ENCODE peak calls at places on chromosomes 11 and 22, in nine cellular contexts. One of them, this sample, is unnamed.
A peak's percentile ranks its signal among the peaks of the same experiment; 100 is the strongest.

GRCh38 chr11:31823372-31824371 is 12.6 kb upstream of the PAX6 start:
- DNase-seq in AG10803: no peak
- DNase-seq in AG20443: no peak
- DNase-seq in stimulated activated CD4-positive, alpha-beta T cell treated with anti-CD3 and anti-CD28 coated beads, Interleukin-1b, Interleukin-23, amount 100 ng/mL, for 4 hours: no peak
- DNase-seq in kidney epithelial cell: no peak
- DNase-seq in WTC11: no peak
- DNase-seq in neuronal stem cell: no peak
- DNase-seq in iPS-NIHi11: no peak
- DNase-seq in stimulated activated effector memory CD8-positive, alpha-beta T cell treated with anti-CD3 and anti-CD28 coated beads, Interleukin-12 subunit alpha, Interleukin-12 subunit beta, amount 100 ng/mL, for 72 hours: no peak
- DNase-seq in this sample: no peak

GRCh38 chr22:49289822-49290221 is 537.9 kb downstream of the BRD1 start:
- DNase-seq in AG10803: no peak
- DNase-seq in AG20443: no peak
- DNase-seq in stimulated activated CD4-positive, alpha-beta T cell treated with anti-CD3 and anti-CD28 coated beads, Interleukin-1b, Interleukin-23, amount 100 ng/mL, for 4 hours: no peak
- DNase-seq in kidney epithelial cell: no peak
- DNase-seq in WTC11: no peak
- DNase-seq in neuronal stem cell: no peak
- DNase-seq in iPS-NIHi11: no peak
- DNase-seq in stimulated activated effector memory CD8-positive, alpha-beta T cell treated with anti-CD3 and anti-CD28 coated beads, Interleukin-12 subunit alpha, Interleukin-12 subunit beta, amount 100 ng/mL, for 72 hours: no peak
- DNase-seq in this sample: no peak

GRCh38 chr11:120172054-120172881 is 34.4 kb upstream of the TRIM29 start:
- DNase-seq in AG10803: peak; percentile 55
- DNase-seq in AG20443: peak; percentile 89
- DNase-seq in stimulated activated CD4-positive, alpha-beta T cell treated with anti-CD3 and anti-CD28 coated beads, Interleukin-1b, Interleukin-23, amount 100 ng/mL, for 4 hours: peak; percentile 35
- DNase-seq in kidney epithelial cell: no peak
- DNase-seq in WTC11: peak; percentile 82
- DNase-seq in neuronal stem cell: peak; percentile 56
- DNase-seq in iPS-NIHi11: peak; percentile 81
- DNase-seq in stimulated activated effector memory CD8-positive, alpha-beta T cell treated with anti-CD3 and anti-CD28 coated beads, Interleukin-12 subunit alpha, Interleukin-12 subunit beta, amount 100 ng/mL, for 72 hours: peak; percentile 16
- DNase-seq in this sample: peak; percentile 86

GRCh38 chr11:2794419-2794795 is 91.2 kb downstream of the CDKN1C start:
- DNase-seq in AG10803: no peak
- DNase-seq in AG20443: no peak
- DNase-seq in stimulated activated CD4-positive, alpha-beta T cell treated with anti-CD3 and anti-CD28 coated beads, Interleukin-1b, Interleukin-23, amount 100 ng/mL, for 4 hours: no peak
- DNase-seq in kidney epithelial cell: no peak
- DNase-seq in WTC11: peak; percentile 4
- DNase-seq in neuronal stem cell: no peak
- DNase-seq in iPS-NIHi11: no peak
- DNase-seq in stimulated activated effector memory CD8-positive, alpha-beta T cell treated with anti-CD3 and anti-CD28 coated beads, Interleukin-12 subunit alpha, Interleukin-12 subunit beta, amount 100 ng/mL, for 72 hours: no peak
- DNase-seq in this sample: no peak

GRCh38 chr22:35781898-35782297 is 64.2 kb downstream of the APOL5 start:
- DNase-seq in AG10803: no peak
- DNase-seq in AG20443: no peak
- DNase-seq in stimulated activated CD4-positive, alpha-beta T cell treated with anti-CD3 and anti-CD28 coated beads, Interleukin-1b, Interleukin-23, amount 100 ng/mL, for 4 hours: no peak
- DNase-seq in kidney epithelial cell: no peak
- DNase-seq in WTC11: no peak
- DNase-seq in neuronal stem cell: no peak
- DNase-seq in iPS-NIHi11: no peak
- DNase-seq in stimulated activated effector memory CD8-positive, alpha-beta T cell treated with anti-CD3 and anti-CD28 coated beads, Interleukin-12 subunit alpha, Interleukin-12 subunit beta, amount 100 ng/mL, for 72 hours: no peak
- DNase-seq in this sample: no peak

GRCh38 chr11:48058777-48059176 is 78.4 kb downstream of the PTPRJ start:
- DNase-seq in AG10803: no peak
- DNase-seq in AG20443: no peak
- DNase-seq in stimulated activated CD4-positive, alpha-beta T cell treated with anti-CD3 and anti-CD28 coated beads, Interleukin-1b, Interleukin-23, amount 100 ng/mL, for 4 hours: no peak
- DNase-seq in kidney epithelial cell: no peak
- DNase-seq in WTC11: no peak
- DNase-seq in neuronal stem cell: no peak
- DNase-seq in iPS-NIHi11: no peak
- DNase-seq in stimulated activated effector memory CD8-positive, alpha-beta T cell treated with anti-CD3 and anti-CD28 coated beads, Interleukin-12 subunit alpha, Interleukin-12 subunit beta, amount 100 ng/mL, for 72 hours: no peak
- DNase-seq in this sample: no peak

GRCh38 chr11:64757549-64758329 is 2.0 kb downstream of the PYGM start:
- DNase-seq in AG10803: no peak
- DNase-seq in AG20443: no peak
- DNase-seq in stimulated activated CD4-positive, alpha-beta T cell treated with anti-CD3 and anti-CD28 coated beads, Interleukin-1b, Interleukin-23, amount 100 ng/mL, for 4 hours: no peak
- DNase-seq in kidney epithelial cell: no peak
- DNase-seq in WTC11: no peak
- DNase-seq in neuronal stem cell: no peak
- DNase-seq in iPS-NIHi11: no peak
- DNase-seq in stimulated activated effector memory CD8-positive, alpha-beta T cell treated with anti-CD3 and anti-CD28 coated beads, Interleukin-12 subunit alpha, Interleukin-12 subunit beta, amount 100 ng/mL, for 72 hours: no peak
- DNase-seq in this sample: no peak

GRCh38 chr11:74896311-74896710 is 52.6 kb downstream of the XRRA1 start:
- DNase-seq in AG10803: no peak
- DNase-seq in AG20443: no peak
- DNase-seq in stimulated activated CD4-positive, alpha-beta T cell treated with anti-CD3 and anti-CD28 coated beads, Interleukin-1b, Interleukin-23, amount 100 ng/mL, for 4 hours: no peak
- DNase-seq in kidney epithelial cell: no peak
- DNase-seq in WTC11: no peak
- DNase-seq in neuronal stem cell: no peak
- DNase-seq in iPS-NIHi11: no peak
- DNase-seq in stimulated activated effector memory CD8-positive, alpha-beta T cell treated with anti-CD3 and anti-CD28 coated beads, Interleukin-12 subunit alpha, Interleukin-12 subunit beta, amount 100 ng/mL, for 72 hours: no peak
- DNase-seq in this sample: no peak

GRCh38 chr22:42949159-42949558 is 65.8 kb downstream of the PACSIN2 start:
- DNase-seq in AG10803: peak; percentile 76
- DNase-seq in AG20443: peak; percentile 82
- DNase-seq in stimulated activated CD4-positive, alpha-beta T cell treated with anti-CD3 and anti-CD28 coated beads, Interleukin-1b, Interleukin-23, amount 100 ng/mL, for 4 hours: no peak
- DNase-seq in kidney epithelial cell: no peak
- DNase-seq in WTC11: no peak
- DNase-seq in neuronal stem cell: no peak
- DNase-seq in iPS-NIHi11: no peak
- DNase-seq in stimulated activated effector memory CD8-positive, alpha-beta T cell treated with anti-CD3 and anti-CD28 coated beads, Interleukin-12 subunit alpha, Interleukin-12 subunit beta, amount 100 ng/mL, for 72 hours: no peak
- DNase-seq in this sample: no peak

GRCh38 chr11:42526366-42526765 is 785.4 kb upstream of the API5 start:
- DNase-seq in AG10803: no peak
- DNase-seq in AG20443: no peak
- DNase-seq in stimulated activated CD4-positive, alpha-beta T cell treated with anti-CD3 and anti-CD28 coated beads, Interleukin-1b, Interleukin-23, amount 100 ng/mL, for 4 hours: no peak
- DNase-seq in kidney epithelial cell: no peak
- DNase-seq in WTC11: no peak
- DNase-seq in neuronal stem cell: no peak
- DNase-seq in iPS-NIHi11: no peak
- DNase-seq in stimulated activated effector memory CD8-positive, alpha-beta T cell treated with anti-CD3 and anti-CD28 coated beads, Interleukin-12 subunit alpha, Interleukin-12 subunit beta, amount 100 ng/mL, for 72 hours: no peak
- DNase-seq in this sample: no peak

GRCh38 chr22:25623310-25623734 is 58.8 kb downstream of the GRK3 start:
- DNase-seq in AG10803: no peak
- DNase-seq in AG20443: no peak
- DNase-seq in stimulated activated CD4-positive, alpha-beta T cell treated with anti-CD3 and anti-CD28 coated beads, Interleukin-1b, Interleukin-23, amount 100 ng/mL, for 4 hours: no peak
- DNase-seq in kidney epithelial cell: no peak
- DNase-seq in WTC11: no peak
- DNase-seq in neuronal stem cell: no peak
- DNase-seq in iPS-NIHi11: no peak
- DNase-seq in stimulated activated effector memory CD8-positive, alpha-beta T cell treated with anti-CD3 and anti-CD28 coated beads, Interleukin-12 subunit alpha, Interleukin-12 subunit beta, amount 100 ng/mL, for 72 hours: no peak
- DNase-seq in this sample: no peak

GRCh38 chr11:67594480-67594879 is 10.9 kb downstream of the GSTP1 start:
- DNase-seq in AG10803: no peak
- DNase-seq in AG20443: no peak
- DNase-seq in stimulated activated CD4-positive, alpha-beta T cell treated with anti-CD3 and anti-CD28 coated beads, Interleukin-1b, Interleukin-23, amount 100 ng/mL, for 4 hours: no peak
- DNase-seq in kidney epithelial cell: no peak
- DNase-seq in WTC11: no peak
- DNase-seq in neuronal stem cell: no peak
- DNase-seq in iPS-NIHi11: no peak
- DNase-seq in stimulated activated effector memory CD8-positive, alpha-beta T cell treated with anti-CD3 and anti-CD28 coated beads, Interleukin-12 subunit alpha, Interleukin-12 subunit beta, amount 100 ng/mL, for 72 hours: no peak
- DNase-seq in this sample: no peak

GRCh38 chr11:113161671-113162589 is 152.5 kb upstream of the TTC12 start:
- DNase-seq in AG10803: no peak
- DNase-seq in AG20443: no peak
- DNase-seq in stimulated activated CD4-positive, alpha-beta T cell treated with anti-CD3 and anti-CD28 coated beads, Interleukin-1b, Interleukin-23, amount 100 ng/mL, for 4 hours: no peak
- DNase-seq in kidney epithelial cell: no peak
- DNase-seq in WTC11: no peak
- DNase-seq in neuronal stem cell: no peak
- DNase-seq in iPS-NIHi11: no peak
- DNase-seq in stimulated activated effector memory CD8-positive, alpha-beta T cell treated with anti-CD3 and anti-CD28 coated beads, Interleukin-12 subunit alpha, Interleukin-12 subunit beta, amount 100 ng/mL, for 72 hours: no peak
- DNase-seq in this sample: no peak

GRCh38 chr22:42434748-42435425 is 2.7 kb upstream of the NFAM1 start:
- DNase-seq in AG10803: no peak
- DNase-seq in AG20443: no peak
- DNase-seq in stimulated activated CD4-positive, alpha-beta T cell treated with anti-CD3 and anti-CD28 coated beads, Interleukin-1b, Interleukin-23, amount 100 ng/mL, for 4 hours: no peak
- DNase-seq in kidney epithelial cell: no peak
- DNase-seq in WTC11: no peak
- DNase-seq in neuronal stem cell: no peak
- DNase-seq in iPS-NIHi11: no peak
- DNase-seq in stimulated activated effector memory CD8-positive, alpha-beta T cell treated with anti-CD3 and anti-CD28 coated beads, Interleukin-12 subunit alpha, Interleukin-12 subunit beta, amount 100 ng/mL, for 72 hours: no peak
- DNase-seq in this sample: no peak

GRCh38 chr22:38873469-38874411 is 1.7 kb upstream of the CBX6 start:
- DNase-seq in AG10803: no peak
- DNase-seq in AG20443: no peak
- DNase-seq in stimulated activated CD4-positive, alpha-beta T cell treated with anti-CD3 and anti-CD28 coated beads, Interleukin-1b, Interleukin-23, amount 100 ng/mL, for 4 hours: peak; percentile 51
- DNase-seq in kidney epithelial cell: no peak
- DNase-seq in WTC11: no peak
- DNase-seq in neuronal stem cell: no peak
- DNase-seq in iPS-NIHi11: no peak
- DNase-seq in stimulated activated effector memory CD8-positive, alpha-beta T cell treated with anti-CD3 and anti-CD28 coated beads, Interleukin-12 subunit alpha, Interleukin-12 subunit beta, amount 100 ng/mL, for 72 hours: peak; percentile 32
- DNase-seq in this sample: no peak

GRCh38 chr11:19344661-19345518 is 104.1 kb upstream of the E2F8 start:
- DNase-seq in AG10803: peak; percentile 38
- DNase-seq in AG20443: peak; percentile 94
- DNase-seq in stimulated activated CD4-positive, alpha-beta T cell treated with anti-CD3 and anti-CD28 coated beads, Interleukin-1b, Interleukin-23, amount 100 ng/mL, for 4 hours: no peak
- DNase-seq in kidney epithelial cell: no peak
- DNase-seq in WTC11: peak; percentile 84
- DNase-seq in neuronal stem cell: peak; percentile 76
- DNase-seq in iPS-NIHi11: peak; percentile 92
- DNase-seq in stimulated activated effector memory CD8-positive, alpha-beta T cell treated with anti-CD3 and anti-CD28 coated beads, Interleukin-12 subunit alpha, Interleukin-12 subunit beta, amount 100 ng/mL, for 72 hours: no peak
- DNase-seq in this sample: peak; percentile 72

GRCh38 chr11:114137054-114137453 is 77.5 kb downstream of the ZBTB16 start:
- DNase-seq in AG10803: no peak
- DNase-seq in AG20443: no peak
- DNase-seq in stimulated activated CD4-positive, alpha-beta T cell treated with anti-CD3 and anti-CD28 coated beads, Interleukin-1b, Interleukin-23, amount 100 ng/mL, for 4 hours: no peak
- DNase-seq in kidney epithelial cell: no peak
- DNase-seq in WTC11: no peak
- DNase-seq in neuronal stem cell: no peak
- DNase-seq in iPS-NIHi11: no peak
- DNase-seq in stimulated activated effector memory CD8-positive, alpha-beta T cell treated with anti-CD3 and anti-CD28 coated beads, Interleukin-12 subunit alpha, Interleukin-12 subunit beta, amount 100 ng/mL, for 72 hours: no peak
- DNase-seq in this sample: no peak

GRCh38 chr11:44243086-44243485 is 66.9 kb downstream of the ALX4 start:
- DNase-seq in AG10803: no peak
- DNase-seq in AG20443: no peak
- DNase-seq in stimulated activated CD4-positive, alpha-beta T cell treated with anti-CD3 and anti-CD28 coated beads, Interleukin-1b, Interleukin-23, amount 100 ng/mL, for 4 hours: no peak
- DNase-seq in kidney epithelial cell: no peak
- DNase-seq in WTC11: no peak
- DNase-seq in neuronal stem cell: peak; percentile 6
- DNase-seq in iPS-NIHi11: no peak
- DNase-seq in stimulated activated effector memory CD8-positive, alpha-beta T cell treated with anti-CD3 and anti-CD28 coated beads, Interleukin-12 subunit alpha, Interleukin-12 subunit beta, amount 100 ng/mL, for 72 hours: no peak
- DNase-seq in this sample: no peak

GRCh38 chr22:38657248-38657909 is 941 bp downstream of the CBY1 start:
- DNase-seq in AG10803: peak; percentile 14
- DNase-seq in AG20443: no peak
- DNase-seq in stimulated activated CD4-positive, alpha-beta T cell treated with anti-CD3 and anti-CD28 coated beads, Interleukin-1b, Interleukin-23, amount 100 ng/mL, for 4 hours: peak; percentile 15
- DNase-seq in kidney epithelial cell: no peak
- DNase-seq in WTC11: peak; percentile 32
- DNase-seq in neuronal stem cell: no peak
- DNase-seq in iPS-NIHi11: no peak
- DNase-seq in stimulated activated effector memory CD8-positive, alpha-beta T cell treated with anti-CD3 and anti-CD28 coated beads, Interleukin-12 subunit alpha, Interleukin-12 subunit beta, amount 100 ng/mL, for 72 hours: peak; percentile 10
- DNase-seq in this sample: peak; percentile 33

GRCh38 chr11:71488086-71488967 is 35.3 kb downstream of the NADSYN1 start:
- DNase-seq in AG10803: no peak
- DNase-seq in AG20443: no peak
- DNase-seq in stimulated activated CD4-positive, alpha-beta T cell treated with anti-CD3 and anti-CD28 coated beads, Interleukin-1b, Interleukin-23, amount 100 ng/mL, for 4 hours: no peak
- DNase-seq in kidney epithelial cell: peak; percentile 62
- DNase-seq in WTC11: no peak
- DNase-seq in neuronal stem cell: peak; percentile 4
- DNase-seq in iPS-NIHi11: no peak
- DNase-seq in stimulated activated effector memory CD8-positive, alpha-beta T cell treated with anti-CD3 and anti-CD28 coated beads, Interleukin-12 subunit alpha, Interleukin-12 subunit beta, amount 100 ng/mL, for 72 hours: no peak
- DNase-seq in this sample: no peak

GRCh38 chr11:23730307-23730998 is 766.4 kb upstream of the LUZP2 start:
- DNase-seq in AG10803: no peak
- DNase-seq in AG20443: no peak
- DNase-seq in stimulated activated CD4-positive, alpha-beta T cell treated with anti-CD3 and anti-CD28 coated beads, Interleukin-1b, Interleukin-23, amount 100 ng/mL, for 4 hours: no peak
- DNase-seq in kidney epithelial cell: no peak
- DNase-seq in WTC11: peak; percentile 22
- DNase-seq in neuronal stem cell: no peak
- DNase-seq in iPS-NIHi11: no peak
- DNase-seq in stimulated activated effector memory CD8-positive, alpha-beta T cell treated with anti-CD3 and anti-CD28 coated beads, Interleukin-12 subunit alpha, Interleukin-12 subunit beta, amount 100 ng/mL, for 72 hours: no peak
- DNase-seq in this sample: no peak

GRCh38 chr22:23133922-23134321 is 7.9 kb downstream of the RSPH14 start:
- DNase-seq in AG10803: no peak
- DNase-seq in AG20443: no peak
- DNase-seq in stimulated activated CD4-positive, alpha-beta T cell treated with anti-CD3 and anti-CD28 coated beads, Interleukin-1b, Interleukin-23, amount 100 ng/mL, for 4 hours: no peak
- DNase-seq in kidney epithelial cell: no peak
- DNase-seq in WTC11: no peak
- DNase-seq in neuronal stem cell: no peak
- DNase-seq in iPS-NIHi11: no peak
- DNase-seq in stimulated activated effector memory CD8-positive, alpha-beta T cell treated with anti-CD3 and anti-CD28 coated beads, Interleukin-12 subunit alpha, Interleukin-12 subunit beta, amount 100 ng/mL, for 72 hours: no peak
- DNase-seq in this sample: no peak

This sample was measured in AG08396.